ENCODE peak calls at places on chromosomes 13 and 19, in four cellular contexts. One of them, this sample, is unnamed.

GRCh38 chr19:49338691-49339363 is 3.6 kb downstream of the CD37 start:
- DNase-seq in AG04450: no peak
- DNase-seq in putamen: no peak
- DNase-seq in HT1080: no peak
- DNase-seq in this sample: peak; percentile 61

GRCh38 chr19:36099166-36099785 is 11.7 kb upstream of the OVOL3 start:
- DNase-seq in putamen: no peak
- DNase-seq in AG04450: no peak
- DNase-seq in HT1080: no peak
- DNase-seq in this sample: no peak

GRCh38 chr13:51246411-51247298 is 24.5 kb downstream of the FAM124A start:
- DNase-seq in AG04450: no peak
- DNase-seq in putamen: peak; percentile 94
- DNase-seq in HT1080: no peak
- DNase-seq in this sample: no peak

GRCh38 chr19:40139533-40140287 is 49.0 kb upstream of the ZNF780A start:
- DNase-seq in HT1080: peak; percentile 37
- DNase-seq in putamen: peak; percentile 21
- DNase-seq in AG04450: peak; percentile 15
- DNase-seq in this sample: peak; percentile 53

GRCh38 chr19:1861599-1862031 is 1.8 kb downstream of the KLF16 start:
- DNase-seq in putamen: no peak
- DNase-seq in HT1080: no peak
- DNase-seq in AG04450: no peak
- DNase-seq in this sample: no peak

GRCh38 chr19:7258042-7258839 is 36.0 kb downstream of the INSR start:
- DNase-seq in HT1080: no peak
- DNase-seq in AG04450: no peak
- DNase-seq in putamen: no peak
- DNase-seq in this sample: no peak

GRCh38 chr13:88345171-88345847 is 674.1 kb downstream of the SLITRK5 start:
- DNase-seq in HT1080: no peak
- DNase-seq in putamen: no peak
- DNase-seq in AG04450: no peak
- DNase-seq in this sample: no peak

GRCh38 chr19:36151144-36152051 is 849 bp downstream of the COX7A1 start:
- DNase-seq in putamen: no peak
- DNase-seq in AG04450: no peak
- DNase-seq in HT1080: no peak
- DNase-seq in this sample: peak; percentile 68

GRCh38 chr13:106424805-106425204 is 110.7 kb downstream of the EFNB2 start:
- DNase-seq in AG04450: no peak
- DNase-seq in putamen: no peak
- DNase-seq in HT1080: no peak
- DNase-seq in this sample: no peak

This sample was measured in AG08396.